ENCODE peak calls at places on chromosomes 16 and 17, in nine cellular contexts. S is prostate gland, H is stomach, P is suprapubic skin, C is spleen, M is transverse colon, V is H1, I is vagina, R is breast epithelium. F is an unnamed sample.

GRCh38 chr17:74484066-74484465 is 17.6 kb downstream of the CD300A start:
- DNase-seq in S (no peak), H (no peak), P (no peak), C (no peak), M (no peak), V (no peak), I (no peak), R (no peak), F (no peak)

GRCh38 chr16:74991268-74991592 is 6.3 kb upstream of the WDR59 start:
- DNase-seq in S (no peak), H (no peak), P (no peak), C (no peak), M (no peak), V (no peak), I (no peak), R (no peak), F (no peak)

GRCh38 chr17:6501359-6501758 is 55.0 kb downstream of the PITPNM3 start:
- DNase-seq in S (no peak), H (no peak), P (peak), C (no peak), M (no peak), V (no peak), I (no peak), R (no peak), F (no peak)

GRCh38 chr16:31531096-31531495 is 3.4 kb downstream of the AHSP start:
- DNase-seq in S (no peak), H (no peak), P (no peak), C (no peak), M (no peak), V (no peak), I (no peak), R (no peak), F (no peak)

GRCh38 chr17:45735488-45735887 is 48.6 kb upstream of the CRHR1 start:
- DNase-seq in S (no peak), H (no peak), P (no peak), C (no peak), M (no peak), V (no peak), I (no peak), R (no peak), F (no peak)

GRCh38 chr17:83104577-83105505 is 25.4 kb downstream of the METRNL start:
- DNase-seq in S (no peak), H (no peak), P (no peak), C (no peak), M (no peak), V (no peak), I (no peak), R (no peak), F (no peak)

GRCh38 chr17:19265755-19266154 is 28.6 kb downstream of the EPN2 start:
- DNase-seq in S (no peak), H (no peak), P (no peak), C (no peak), M (no peak), V (no peak), I (no peak), R (no peak), F (no peak)

GRCh38 chr17:80990921-80991644 is 558 bp upstream of the CHMP6 start:
- DNase-seq in S (no peak), H (no peak), P (no peak), C (peak), M (no peak), V (no peak), I (no peak), R (no peak), F (no peak)

GRCh38 chr17:64378890-64379354 is 11.7 kb downstream of the PECAM1 start:
- DNase-seq in S (no peak), H (peak), P (no peak), C (no peak), M (peak), V (no peak), I (no peak), R (no peak), F (no peak)

GRCh38 chr16:75909746-75910145 is 183.5 kb upstream of the CPHXL start:
- DNase-seq in S (no peak), H (no peak), P (no peak), C (no peak), M (no peak), V (no peak), I (no peak), R (no peak), F (no peak)

GRCh38 chr16:73040136-73040535 is 7.8 kb downstream of the ZFHX3 start:
- DNase-seq in S (no peak), H (no peak), P (no peak), C (no peak), M (no peak), V (no peak), I (no peak), R (peak), F (no peak)

GRCh38 chr17:8038954-8039610 is at the start of gene ALOX15B:
- DNase-seq in S (peak), H (peak), P (no peak), C (no peak), M (peak), V (no peak), I (peak), R (peak), F (no peak)

GRCh38 chr16:13036600-13036999 is 135.2 kb downstream of the SHISA9 start:
- DNase-seq in S (peak), H (peak), P (no peak), C (no peak), M (no peak), V (no peak), I (no peak), R (no peak), F (no peak)

GRCh38 chr16:14509675-14510132 is 120.4 kb downstream of the PARN start:
- DNase-seq in S (no peak), H (no peak), P (no peak), C (no peak), M (no peak), V (no peak), I (no peak), R (no peak), F (no peak)

GRCh38 chr16:48534601-48535340 is 75.2 kb downstream of the N4BP1 start:
- DNase-seq in S (no peak), H (no peak), P (no peak), C (no peak), M (no peak), V (no peak), I (peak), R (no peak), F (no peak)
- TF ChIP-seq CTCF in S (no peak), H (no peak), P (no peak), C (no peak), M (no peak), V (no peak), I (no peak), R (no peak), F (no peak)

GRCh38 chr16:4371481-4372314 is at the start of gene VASN:
- DNase-seq in S (peak), H (peak), P (peak), C (peak), M (peak), V (no peak), I (no peak), R (peak), F (no peak)
- TF ChIP-seq POLR2A in S (peak), H (no peak), P (peak), C (peak), M (peak), V (no peak), I (peak), R (peak), F (peak)

GRCh38 chr17:17669081-17669850 is 12.0 kb upstream of the RAI1 start:
- DNase-seq in S (no peak), H (no peak), P (no peak), C (no peak), M (no peak), V (no peak), I (no peak), R (no peak), F (no peak)
- TF ChIP-seq POLR2AphosphoS5 in S (no peak), H (no peak), P (no peak), C (no peak), M (no peak), V (no peak), I (no peak), R (no peak), F (no peak)

DNA sequence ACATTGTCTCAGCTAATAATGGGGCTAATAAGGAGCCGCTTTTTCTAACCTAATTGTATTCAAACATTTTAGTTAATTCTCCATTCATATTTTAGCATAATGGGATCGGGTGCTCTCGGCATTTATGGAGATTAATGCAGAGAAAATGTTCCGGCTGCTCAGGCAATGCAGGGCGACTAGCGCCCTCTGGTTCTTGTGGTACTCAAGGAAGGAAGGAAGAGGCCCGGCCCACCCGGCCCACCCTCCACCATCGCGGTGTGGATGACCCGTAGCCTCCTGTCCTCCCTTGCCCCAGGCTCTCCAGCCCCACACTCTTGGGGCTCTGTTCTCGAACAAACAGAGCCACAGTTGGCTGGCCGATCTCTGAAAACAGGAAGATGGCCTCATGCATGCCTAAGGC is 21.1 kb upstream of the ABCC3 start:
- DNase-seq in S (no peak), H (no peak), P (no peak), C (no peak), M (no peak), V (no peak), I (no peak), R (no peak), F (no peak)
- TF ChIP-seq CTCF in S (no peak), H (no peak), P (no peak), C (no peak), M (no peak), V (no peak), I (no peak), R (no peak), F (peak)

GRCh38 chr16:66521951-66522771 is 27.8 kb downstream of the TK2 start:
- DNase-seq in S (no peak), H (peak), P (no peak), C (peak), M (peak), V (no peak), I (peak), R (no peak), F (no peak)
- TF ChIP-seq POLR2A in S (no peak), H (no peak), P (no peak), C (no peak), M (no peak), V (no peak), I (no peak), R (no peak), F (no peak)

DNA sequence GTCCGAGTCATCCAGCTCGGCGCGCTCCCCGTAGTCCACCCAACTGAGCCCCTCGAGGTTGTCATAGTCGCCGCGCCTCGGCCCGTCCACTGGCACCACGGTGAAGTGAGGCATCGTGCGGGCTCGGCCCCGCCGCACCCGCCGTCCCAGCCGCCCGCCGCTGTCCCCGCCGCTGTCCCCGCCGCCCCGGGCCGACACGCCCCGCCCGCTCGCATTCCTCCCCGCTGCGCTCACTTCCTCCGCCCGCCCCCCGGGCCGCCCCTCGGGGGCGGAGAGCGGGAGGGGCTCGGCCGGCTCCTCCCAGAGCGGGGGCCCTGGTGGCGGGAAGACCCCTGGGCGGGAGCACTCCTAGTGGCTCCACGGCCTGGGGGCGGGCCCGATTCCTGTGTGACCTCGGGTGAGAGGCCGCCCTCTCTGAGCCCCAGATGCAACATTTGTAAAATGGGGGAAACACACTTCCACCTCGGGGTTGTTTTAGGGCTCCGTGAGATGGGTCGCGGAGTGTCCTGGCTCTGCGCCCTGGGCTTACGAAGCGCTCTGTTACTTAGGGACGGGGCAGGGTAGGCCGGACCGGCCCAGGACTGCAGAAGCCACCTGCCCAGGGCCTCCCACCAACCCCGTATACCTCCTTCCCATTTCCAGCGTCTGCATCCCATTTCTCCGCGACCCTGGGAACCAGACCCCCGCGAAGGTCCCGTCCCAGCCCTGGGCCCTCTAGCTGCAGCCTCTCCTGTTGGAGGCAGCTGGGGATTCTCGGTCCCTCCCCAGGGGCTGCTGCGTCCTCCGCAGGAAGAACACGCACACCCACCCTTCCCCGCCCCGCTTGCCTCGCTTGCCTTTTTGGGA is at the start of gene SLC12A4:
- DNase-seq in S (peak), H (peak), P (peak), C (peak), M (peak), V (no peak), I (no peak), R (peak), F (no peak)
- TF ChIP-seq POLR2AphosphoS5 in S (peak), H (peak), P (peak), C (peak), M (peak), V (no peak), I (peak), R (peak), F (peak)